ENCODE peak calls at places on chromosomes 7 and 10, in five cellular contexts. One of them, this sample, is unnamed.
A peak's percentile ranks its signal among the peaks of the same experiment; 100 is the strongest.

GRCh38 chr10:16967866-16968721 is 150.9 kb upstream of the RSU1 start:
- DNase-seq in KG1: no peak
- DNase-seq in AG08395: peak; percentile 83
- DNase-seq in AG09319: no peak
- DNase-seq in lower leg skin: no peak
- DNase-seq in this sample: peak; percentile 82

GRCh38 chr7:97623333-97623732 is 108.6 kb upstream of the TAC1 start:
- DNase-seq in AG08395: no peak
- DNase-seq in AG09319: no peak
- DNase-seq in KG1: no peak
- DNase-seq in lower leg skin: no peak
- DNase-seq in this sample: no peak

GRCh38 chr10:132387723-132388210 is 9.2 kb upstream of the PWWP2B start:
- DNase-seq in KG1: peak; percentile 45
- DNase-seq in AG09319: no peak
- DNase-seq in lower leg skin: peak; percentile 93
- DNase-seq in AG08395: peak; percentile 92
- DNase-seq in this sample: no peak

GRCh38 chr10:62062752-62063512 is 161.4 kb downstream of the ARID5B start:
- DNase-seq in AG09319: no peak
- DNase-seq in KG1: no peak
- DNase-seq in lower leg skin: no peak
- DNase-seq in AG08395: peak; percentile 62
- DNase-seq in this sample: no peak

GRCh38 chr7:101536668-101537067 is 92.4 kb downstream of the MYL10 start:
- DNase-seq in AG08395: no peak
- DNase-seq in lower leg skin: no peak
- DNase-seq in AG09319: no peak
- DNase-seq in KG1: no peak
- DNase-seq in this sample: no peak

GRCh38 chr10:33265621-33266020 is 68.8 kb downstream of the NRP1 start:
- DNase-seq in AG09319: no peak
- DNase-seq in lower leg skin: no peak
- DNase-seq in AG08395: no peak
- DNase-seq in KG1: no peak
- DNase-seq in this sample: no peak

GRCh38 chr7:65946895-65947294 is 35.1 kb downstream of the GUSB start:
- DNase-seq in KG1: no peak
- DNase-seq in lower leg skin: peak; percentile 80
- DNase-seq in AG09319: peak; percentile 20
- DNase-seq in AG08395: no peak
- DNase-seq in this sample: peak; percentile 55

GRCh38 chr10:30557884-30558283 is 71.7 kb downstream of the LYZL2 start:
- DNase-seq in AG08395: no peak
- DNase-seq in lower leg skin: no peak
- DNase-seq in KG1: no peak
- DNase-seq in AG09319: no peak
- DNase-seq in this sample: no peak

GRCh38 chr10:61899997-61900828 is 1.3 kb upstream of the ARID5B start:
- DNase-seq in AG08395: peak; percentile 51
- DNase-seq in AG09319: peak; percentile 69
- DNase-seq in lower leg skin: peak; percentile 90
- DNase-seq in KG1: peak; percentile 73
- DNase-seq in this sample: peak; percentile 81

GRCh38 chr10:131764929-131765328 is 135.9 kb upstream of the PPP2R2D start:
- DNase-seq in lower leg skin: no peak
- DNase-seq in AG09319: no peak
- DNase-seq in AG08395: no peak
- DNase-seq in KG1: no peak
- DNase-seq in this sample: no peak

GRCh38 chr10:104928733-104929132 is 287.6 kb downstream of the SORCS3 start:
- DNase-seq in KG1: no peak
- DNase-seq in lower leg skin: no peak
- DNase-seq in AG09319: no peak
- DNase-seq in AG08395: no peak
- DNase-seq in this sample: no peak

GRCh38 chr10:86821600-86821999 is 65.2 kb downstream of the BMPR1A start:
- DNase-seq in lower leg skin: no peak
- DNase-seq in AG09319: no peak
- DNase-seq in AG08395: no peak
- DNase-seq in KG1: no peak
- DNase-seq in this sample: no peak

GRCh38 chr7:158353606-158354570 is 233.7 kb downstream of the PTPRN2 start:
- DNase-seq in AG09319: no peak
- DNase-seq in AG08395: no peak
- DNase-seq in lower leg skin: peak; percentile 53
- DNase-seq in KG1: peak; percentile 1
- DNase-seq in this sample: peak; percentile 11

GRCh38 chr7:958221-959200 is 4.0 kb upstream of the ADAP1 start:
- DNase-seq in AG09319: no peak
- DNase-seq in AG08395: no peak
- DNase-seq in lower leg skin: peak; percentile 75
- DNase-seq in KG1: no peak
- DNase-seq in this sample: no peak

GRCh38 chr7:144736880-144737493 is 98.9 kb downstream of the TPK1 start:
- DNase-seq in KG1: no peak
- DNase-seq in AG09319: no peak
- DNase-seq in lower leg skin: no peak
- DNase-seq in AG08395: no peak
- DNase-seq in this sample: no peak

GRCh38 chr7:157494506-157495176 is 157.8 kb downstream of the DNAJB6 start:
- DNase-seq in KG1: no peak
- DNase-seq in AG09319: no peak
- DNase-seq in AG08395: no peak
- DNase-seq in lower leg skin: peak; percentile 80
- DNase-seq in this sample: no peak

GRCh38 chr7:16471933-16472332 is 6.4 kb upstream of the SOSTDC1 start:
- DNase-seq in AG08395: no peak
- DNase-seq in KG1: no peak
- DNase-seq in lower leg skin: no peak
- DNase-seq in AG09319: no peak
- DNase-seq in this sample: no peak

GRCh38 chr7:128904381-128905197 is 5.9 kb downstream of the KCP start:
- DNase-seq in AG09319: peak; percentile 4
- DNase-seq in AG08395: peak; percentile 72
- DNase-seq in lower leg skin: peak; percentile 77
- DNase-seq in KG1: peak; percentile 1
- DNase-seq in this sample: peak; percentile 62

GRCh38 chr7:13908667-13909382 is 80.6 kb downstream of the ETV1 start:
- DNase-seq in KG1: no peak
- DNase-seq in AG09319: no peak
- DNase-seq in lower leg skin: no peak
- DNase-seq in AG08395: no peak
- DNase-seq in this sample: no peak